ENCODE peak calls at places on chromosomes 3 and 15, in eight cellular contexts. U is GM23338, J is AG10803, K is transverse colon, T is HFFc6, W is WTC11, R is omental fat pad, Q is foreskin fibroblast. X is an unnamed sample.

GRCh38 chr3:132659370-132660055 is at the start of gene ACAD11:
- DNase-seq in Q (peak; percentile 61), J (peak; percentile 66), T (peak; percentile 64), K (peak; percentile 70), W (peak; percentile 61), U (peak; percentile 75), R (peak; percentile 31), X (peak; percentile 37)

GRCh38 chr15:63587527-63587926 is 9.7 kb upstream of the FBXL22 start:
- DNase-seq in T (peak; percentile 33), K (no peak), J (peak; percentile 81), U (no peak), Q (peak; percentile 73), R (no peak), W (no peak), X (peak; percentile 42)

GRCh38 chr15:89401636-89402252 is 67.1 kb upstream of the POLG start:
- DNase-seq in Q (peak; percentile 44), K (no peak), J (peak; percentile 31), U (no peak), W (no peak), T (peak; percentile 46), R (no peak), X (no peak)

GRCh38 chr3:175818811-175819464 is 959.8 kb downstream of the NAALADL2 start:
- DNase-seq in K (no peak), R (no peak), Q (no peak), T (no peak), U (peak; percentile 59), J (no peak), W (no peak), X (no peak)

GRCh38 chr3:13567684-13568514 is 19.0 kb downstream of the FBLN2 start:
- DNase-seq in U (no peak), R (no peak), W (no peak), K (no peak), J (no peak), Q (no peak), T (no peak), X (no peak)

GRCh38 chr3:173529062-173529711 is 131.6 kb downstream of the NLGN1 start:
- DNase-seq in J (peak; percentile 11), Q (no peak), R (no peak), U (peak; percentile 82), T (no peak), W (peak; percentile 44), K (no peak), X (no peak)

GRCh38 chr15:36558921-36559320 is 20.5 kb upstream of the CDIN1 start:
- DNase-seq in T (no peak), Q (no peak), R (no peak), U (no peak), K (no peak), W (no peak), J (no peak), X (no peak)

GRCh38 chr15:78873796-78874761 is 1.4 kb downstream of the MORF4L1 start:
- DNase-seq in U (peak; percentile 47), J (peak; percentile 33), W (no peak), T (no peak), K (peak; percentile 24), Q (peak; percentile 9), R (no peak), X (no peak)

GRCh38 chr3:122560680-122561079 is 3.4 kb downstream of the PARP9 start:
- DNase-seq in J (peak; percentile 60), T (peak; percentile 67), R (no peak), U (peak; percentile 78), W (no peak), K (peak; percentile 56), Q (peak; percentile 39), X (no peak)

GRCh38 chr3:16836505-16837237 is 48.1 kb upstream of the PLCL2 start:
- DNase-seq in J (peak; percentile 41), K (no peak), R (no peak), W (no peak), Q (no peak), T (no peak), U (no peak), X (no peak)

GRCh38 chr15:27592036-27592725 is 506.9 kb downstream of the OCA2 start:
- DNase-seq in U (peak; percentile 32), K (no peak), J (peak; percentile 9), R (no peak), W (no peak), T (no peak), Q (no peak), X (no peak)

GRCh38 chr3:157231071-157231470 is 71.1 kb upstream of the CCNL1 start:
- DNase-seq in J (peak; percentile 86), W (no peak), T (peak; percentile 48), R (no peak), K (no peak), Q (peak; percentile 50), U (no peak), X (peak; percentile 20)

GRCh38 chr3:150286390-150287147 is 121.5 kb upstream of the TSC22D2 start:
- DNase-seq in T (peak; percentile 32), R (no peak), Q (peak; percentile 14), W (no peak), K (no peak), J (peak; percentile 40), U (peak; percentile 86), X (no peak)

GRCh38 chr3:28777806-28778475 is 429.3 kb upstream of the AZI2 start:
- DNase-seq in T (no peak), J (no peak), R (no peak), W (no peak), U (no peak), K (no peak), Q (no peak), X (no peak)

GRCh38 chr15:74302821-74303359 is 64.6 kb downstream of the CYP11A1 start:
- DNase-seq in K (peak; percentile 32), U (peak; percentile 85), W (peak; percentile 86), R (no peak), Q (no peak), J (no peak), T (peak; percentile 7), X (no peak)

GRCh38 chr3:129723558-129724324 is 117.3 kb upstream of the PLXND1 start:
- DNase-seq in W (no peak), R (no peak), T (peak; percentile 64), K (peak; percentile 29), Q (peak; percentile 87), U (no peak), J (peak; percentile 95), X (peak; percentile 73)

GRCh38 chr15:25795061-25795460 is 68.1 kb downstream of the ATP10A start:
- DNase-seq in T (no peak), Q (no peak), R (no peak), J (no peak), K (no peak), U (no peak), W (no peak), X (no peak)

GRCh38 chr3:44031387-44032380 is 210.0 kb upstream of the TOPAZ1 start:
- DNase-seq in Q (no peak), K (no peak), R (no peak), W (no peak), J (peak; percentile 35), U (no peak), T (no peak), X (no peak)

GRCh38 chr3:44114142-44114541 is 127.5 kb upstream of the TOPAZ1 start:
- DNase-seq in W (peak; percentile 86), J (peak; percentile 36), U (peak; percentile 83), R (no peak), K (peak; percentile 65), Q (no peak), T (no peak), X (no peak)

GRCh38 chr3:57179580-57180410 is 14.6 kb upstream of the IL17RD start:
- DNase-seq in R (no peak), U (peak; percentile 68), Q (no peak), T (peak; percentile 20), K (no peak), W (no peak), J (no peak), X (no peak)
- TF ChIP-seq CTCF in R (no peak), U (peak; percentile 79), Q (peak; percentile 25), T (peak; percentile 69), K (no peak), W (no peak), J (peak; percentile 45), X (peak; percentile 40)

DNA sequence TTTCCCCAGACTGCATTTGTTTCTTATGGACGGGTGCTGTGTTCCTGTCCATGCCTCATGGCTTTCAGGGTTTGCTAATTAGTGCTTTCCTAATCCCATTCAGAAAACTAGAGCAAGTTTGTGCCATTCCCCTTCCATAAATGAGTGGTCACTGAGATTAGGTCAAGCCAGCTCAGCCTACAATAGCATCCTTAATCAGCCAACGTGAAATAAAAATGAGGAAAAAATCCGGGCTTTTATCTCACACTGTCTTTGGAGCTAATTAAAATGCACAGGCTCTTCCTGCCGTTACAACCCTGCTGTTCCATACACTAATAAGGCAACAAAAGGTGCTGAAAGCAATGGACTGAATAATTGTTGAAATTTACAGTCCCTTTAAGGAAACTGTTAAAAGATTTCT is 788.7 kb downstream of the ROBO1 start:
- DNase-seq in T (no peak), W (no peak), Q (no peak), U (no peak), J (no peak), R (no peak), K (no peak), X (no peak)
- TF ChIP-seq CTCF in T (no peak), W (no peak), Q (no peak), U (no peak), J (no peak), R (no peak), K (no peak), X (no peak)

GRCh38 chr3:72890166-72890925 is 2.5 kb downstream of the GXYLT2 start:
- DNase-seq in K (no peak), Q (no peak), W (no peak), U (no peak), T (no peak), R (no peak), J (no peak), X (no peak)

GRCh38 chr3:72892081-72892763 is 4.4 kb downstream of the GXYLT2 start:
- DNase-seq in U (no peak), J (peak; percentile 95), T (peak; percentile 79), W (no peak), K (peak; percentile 27), Q (peak; percentile 89), R (no peak), X (peak; percentile 83)

GRCh38 chr3:72894941-72895552 is 7.2 kb downstream of the GXYLT2 start:
- DNase-seq in R (no peak), W (no peak), T (no peak), K (no peak), J (no peak), Q (no peak), U (no peak), X (no peak)

GRCh38 chr3:72891053-72891855 is 3.4 kb downstream of the GXYLT2 start:
- DNase-seq in R (no peak), K (peak; percentile 18), U (no peak), Q (peak; percentile 99), T (peak; percentile 87), J (peak; percentile 100), W (no peak), X (peak; percentile 97)

GRCh38 chr3:72892870-72893269 is 5.0 kb downstream of the GXYLT2 start:
- DNase-seq in R (no peak), T (no peak), K (no peak), Q (no peak), W (peak; percentile 75), U (peak; percentile 90), J (no peak), X (no peak)
- TF ChIP-seq CTCF in R (no peak), T (peak; percentile 69), K (no peak), Q (peak; percentile 20), W (peak; percentile 70), U (peak; percentile 88), J (peak; percentile 26), X (peak; percentile 18)

GRCh38 chr15:86942285-86942684 is 862.6 kb downstream of the AGBL1 start:
- DNase-seq in Q (no peak), R (no peak), W (no peak), K (no peak), T (no peak), U (no peak), J (no peak), X (no peak)
- TF ChIP-seq CTCF in Q (no peak), R (no peak), W (no peak), K (no peak), T (no peak), U (no peak), J (no peak), X (no peak)

X was measured in AG09319.